ENCODE peak calls at places on chromosomes 6 and 20, in eight cellular contexts. One of them, this sample, is unnamed.

GRCh38 chr20:35854697-35855434 is 83.1 kb downstream of the PHF20 start:
- DNase-seq in mesendoderm: no peak
- DNase-seq in kidney: no peak
- DNase-seq in astrocyte: peak
- DNase-seq in adipocyte: peak
- DNase-seq in IMR-90: peak
- DNase-seq in HepG2: no peak
- DNase-seq in mesenchymal stem cell: no peak
- DNase-seq in this sample: no peak

GRCh38 chr6:170211404-170212025 is 79.4 kb downstream of the DLL1 start:
- DNase-seq in mesendoderm: no peak
- DNase-seq in kidney: peak
- DNase-seq in astrocyte: no peak
- DNase-seq in adipocyte: no peak
- DNase-seq in IMR-90: no peak
- DNase-seq in HepG2: no peak
- DNase-seq in mesenchymal stem cell: no peak
- DNase-seq in this sample: no peak

GRCh38 chr20:57133926-57134650 is 132.4 kb downstream of the BMP7 start:
- DNase-seq in mesendoderm: no peak
- DNase-seq in kidney: no peak
- DNase-seq in astrocyte: no peak
- DNase-seq in adipocyte: peak
- DNase-seq in IMR-90: no peak
- DNase-seq in HepG2: no peak
- DNase-seq in mesenchymal stem cell: no peak
- DNase-seq in this sample: no peak

GRCh38 chr20:25033250-25033940 is 24.5 kb downstream of the ACSS1 start:
- DNase-seq in mesendoderm: no peak
- DNase-seq in kidney: peak
- DNase-seq in astrocyte: no peak
- DNase-seq in adipocyte: no peak
- DNase-seq in IMR-90: no peak
- DNase-seq in HepG2: no peak
- DNase-seq in mesenchymal stem cell: no peak
- DNase-seq in this sample: no peak

GRCh38 chr6:89436226-89436625 is 3.3 kb downstream of the ANKRD6 start:
- DNase-seq in mesendoderm: no peak
- DNase-seq in kidney: no peak
- DNase-seq in astrocyte: no peak
- DNase-seq in adipocyte: peak
- DNase-seq in IMR-90: no peak
- DNase-seq in HepG2: no peak
- DNase-seq in mesenchymal stem cell: no peak
- DNase-seq in this sample: no peak

GRCh38 chr20:31707994-31708744 is 14.5 kb downstream of the BCL2L1 start:
- DNase-seq in mesendoderm: no peak
- DNase-seq in kidney: no peak
- DNase-seq in astrocyte: no peak
- DNase-seq in adipocyte: no peak
- DNase-seq in IMR-90: no peak
- DNase-seq in HepG2: no peak
- DNase-seq in mesenchymal stem cell: no peak
- DNase-seq in this sample: no peak

GRCh38 chr6:84601366-84601765 is 163.0 kb downstream of the TBX18 start:
- DNase-seq in mesendoderm: peak
- DNase-seq in kidney: no peak
- DNase-seq in astrocyte: no peak
- DNase-seq in adipocyte: no peak
- DNase-seq in IMR-90: no peak
- DNase-seq in HepG2: no peak
- DNase-seq in mesenchymal stem cell: no peak
- DNase-seq in this sample: no peak

GRCh38 chr6:155380666-155381332 is 66.5 kb upstream of the TFB1M start:
- DNase-seq in mesendoderm: no peak
- DNase-seq in kidney: no peak
- DNase-seq in astrocyte: no peak
- DNase-seq in adipocyte: no peak
- DNase-seq in IMR-90: no peak
- DNase-seq in HepG2: peak
- DNase-seq in mesenchymal stem cell: no peak
- DNase-seq in this sample: no peak

GRCh38 chr6:105326838-105327745 is 75.8 kb downstream of the PREP start:
- DNase-seq in mesendoderm: peak
- DNase-seq in kidney: no peak
- DNase-seq in astrocyte: peak
- DNase-seq in adipocyte: peak
- DNase-seq in IMR-90: peak
- DNase-seq in HepG2: no peak
- DNase-seq in mesenchymal stem cell: peak
- DNase-seq in this sample: no peak

GRCh38 chr6:29965873-29966601 is 23.7 kb downstream of the HLA-A start:
- DNase-seq in mesendoderm: peak
- DNase-seq in kidney: peak
- DNase-seq in astrocyte: peak
- DNase-seq in adipocyte: peak
- DNase-seq in IMR-90: peak
- DNase-seq in HepG2: peak
- DNase-seq in mesenchymal stem cell: peak
- DNase-seq in this sample: peak

GRCh38 chr6:34511214-34511922 is 44.8 kb downstream of the SPDEF start:
- DNase-seq in mesendoderm: no peak
- DNase-seq in kidney: no peak
- DNase-seq in astrocyte: no peak
- DNase-seq in adipocyte: no peak
- DNase-seq in IMR-90: no peak
- DNase-seq in HepG2: no peak
- DNase-seq in mesenchymal stem cell: no peak
- DNase-seq in this sample: no peak

GRCh38 chr6:10968776-10969175 is 75.3 kb downstream of the ELOVL2 start:
- DNase-seq in mesendoderm: no peak
- DNase-seq in kidney: no peak
- DNase-seq in astrocyte: peak
- DNase-seq in adipocyte: peak
- DNase-seq in IMR-90: peak
- DNase-seq in HepG2: no peak
- DNase-seq in mesenchymal stem cell: no peak
- DNase-seq in this sample: no peak

GRCh38 chr20:8385247-8385646 is 253.2 kb downstream of the PLCB1 start:
- DNase-seq in mesendoderm: peak
- DNase-seq in kidney: peak
- DNase-seq in astrocyte: peak
- DNase-seq in adipocyte: no peak
- DNase-seq in IMR-90: peak
- DNase-seq in HepG2: no peak
- DNase-seq in mesenchymal stem cell: peak
- DNase-seq in this sample: peak

GRCh38 chr6:139881251-139881650 is 506.8 kb upstream of the CITED2 start:
- DNase-seq in mesendoderm: no peak
- DNase-seq in kidney: no peak
- DNase-seq in astrocyte: no peak
- DNase-seq in adipocyte: no peak
- DNase-seq in IMR-90: no peak
- DNase-seq in HepG2: no peak
- DNase-seq in mesenchymal stem cell: no peak
- DNase-seq in this sample: peak

GRCh38 chr6:113362542-113363430 is 494.4 kb upstream of the MARCKS start:
- DNase-seq in mesendoderm: peak
- DNase-seq in kidney: no peak
- DNase-seq in astrocyte: peak
- DNase-seq in adipocyte: peak
- DNase-seq in IMR-90: peak
- DNase-seq in HepG2: no peak
- DNase-seq in mesenchymal stem cell: no peak
- DNase-seq in this sample: no peak

GRCh38 chr20:20446613-20447012 is 78.7 kb downstream of the INSM1 start:
- DNase-seq in mesendoderm: no peak
- DNase-seq in kidney: no peak
- DNase-seq in astrocyte: no peak
- DNase-seq in adipocyte: no peak
- DNase-seq in IMR-90: no peak
- DNase-seq in HepG2: no peak
- DNase-seq in mesenchymal stem cell: no peak
- DNase-seq in this sample: no peak

GRCh38 chr6:144346719-144347446 is 61.7 kb downstream of the UTRN start:
- DNase-seq in mesendoderm: peak
- DNase-seq in kidney: no peak
- DNase-seq in astrocyte: peak
- DNase-seq in adipocyte: peak
- DNase-seq in IMR-90: peak
- DNase-seq in HepG2: no peak
- DNase-seq in mesenchymal stem cell: peak
- DNase-seq in this sample: no peak

GRCh38 chr6:44135173-44135748 is 7.9 kb downstream of the TMEM63B start:
- DNase-seq in mesendoderm: no peak
- DNase-seq in kidney: no peak
- DNase-seq in astrocyte: no peak
- DNase-seq in adipocyte: no peak
- DNase-seq in IMR-90: no peak
- DNase-seq in HepG2: no peak
- DNase-seq in mesenchymal stem cell: no peak
- DNase-seq in this sample: peak

GRCh38 chr6:44131880-44132279 is 4.5 kb downstream of the TMEM63B start:
- DNase-seq in mesendoderm: no peak
- DNase-seq in kidney: no peak
- DNase-seq in astrocyte: no peak
- DNase-seq in adipocyte: no peak
- DNase-seq in IMR-90: no peak
- DNase-seq in HepG2: no peak
- DNase-seq in mesenchymal stem cell: no peak
- DNase-seq in this sample: no peak

GRCh38 chr6:44132476-44132875 is 5.1 kb downstream of the TMEM63B start:
- DNase-seq in mesendoderm: no peak
- DNase-seq in kidney: no peak
- DNase-seq in astrocyte: no peak
- DNase-seq in adipocyte: no peak
- DNase-seq in IMR-90: no peak
- DNase-seq in HepG2: no peak
- DNase-seq in mesenchymal stem cell: no peak
- DNase-seq in this sample: no peak

GRCh38 chr6:44133981-44134711 is 6.8 kb downstream of the TMEM63B start:
- DNase-seq in mesendoderm: peak
- DNase-seq in kidney: no peak
- DNase-seq in astrocyte: no peak
- DNase-seq in adipocyte: no peak
- DNase-seq in IMR-90: no peak
- DNase-seq in HepG2: no peak
- DNase-seq in mesenchymal stem cell: no peak
- DNase-seq in this sample: peak

GRCh38 chr6:44133003-44133931 is 5.9 kb downstream of the TMEM63B start:
- DNase-seq in mesendoderm: peak
- DNase-seq in kidney: no peak
- DNase-seq in astrocyte: no peak
- DNase-seq in adipocyte: peak
- DNase-seq in IMR-90: peak
- DNase-seq in HepG2: peak
- DNase-seq in mesenchymal stem cell: peak
- DNase-seq in this sample: peak
- H3K9ac ChIP-seq in mesendoderm: peak
- H3K9ac ChIP-seq in kidney: no peak
- H3K9ac ChIP-seq in astrocyte: peak
- H3K9ac ChIP-seq in adipocyte: peak
- H3K9ac ChIP-seq in IMR-90: peak
- H3K9ac ChIP-seq in HepG2: peak
- H3K9ac ChIP-seq in mesenchymal stem cell: peak
- H3K9ac ChIP-seq in this sample: no peak

GRCh38 chr20:4864292-4864691 is 137.0 kb downstream of the SLC23A2 start:
- DNase-seq in mesendoderm: no peak
- DNase-seq in kidney: no peak
- DNase-seq in astrocyte: no peak
- DNase-seq in adipocyte: no peak
- DNase-seq in IMR-90: peak
- DNase-seq in HepG2: peak
- DNase-seq in mesenchymal stem cell: peak
- DNase-seq in this sample: no peak

GRCh38 chr20:4866429-4866828 is 134.9 kb downstream of the SLC23A2 start:
- DNase-seq in mesendoderm: no peak
- DNase-seq in kidney: no peak
- DNase-seq in astrocyte: no peak
- DNase-seq in adipocyte: no peak
- DNase-seq in IMR-90: no peak
- DNase-seq in HepG2: no peak
- DNase-seq in mesenchymal stem cell: no peak
- DNase-seq in this sample: no peak

GRCh38 chr20:4858000-4858399 is 136.3 kb downstream of the PRND start:
- DNase-seq in mesendoderm: no peak
- DNase-seq in kidney: no peak
- DNase-seq in astrocyte: no peak
- DNase-seq in adipocyte: no peak
- DNase-seq in IMR-90: no peak
- DNase-seq in HepG2: no peak
- DNase-seq in mesenchymal stem cell: no peak
- DNase-seq in this sample: no peak

GRCh38 chr20:4862661-4863060 is 138.6 kb downstream of the SLC23A2 start:
- DNase-seq in mesendoderm: no peak
- DNase-seq in kidney: no peak
- DNase-seq in astrocyte: no peak
- DNase-seq in adipocyte: no peak
- DNase-seq in IMR-90: no peak
- DNase-seq in HepG2: no peak
- DNase-seq in mesenchymal stem cell: no peak
- DNase-seq in this sample: no peak

DNA sequence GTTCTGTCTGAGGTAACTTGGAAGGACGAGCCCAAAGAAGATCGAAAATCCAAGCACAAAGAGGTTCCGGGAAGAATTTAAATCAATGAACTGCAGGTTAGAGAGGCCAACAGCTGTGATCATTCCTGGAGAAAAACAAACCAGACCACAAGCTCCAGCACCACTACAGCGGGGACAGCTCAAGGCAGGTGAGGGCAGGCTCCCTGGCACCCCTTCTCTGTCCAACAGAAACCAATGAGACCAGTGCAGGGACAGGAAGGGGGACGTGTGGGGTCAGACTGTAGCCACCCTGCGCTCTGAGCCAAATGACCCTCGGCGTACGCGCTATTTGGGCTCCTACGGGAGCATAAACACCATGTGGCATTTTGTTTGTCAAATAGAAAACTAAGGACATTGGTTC is 139.3 kb downstream of the SLC23A2 start:
- DNase-seq in mesendoderm: no peak
- DNase-seq in kidney: no peak
- DNase-seq in astrocyte: no peak
- DNase-seq in adipocyte: no peak
- DNase-seq in IMR-90: no peak
- DNase-seq in HepG2: no peak
- DNase-seq in mesenchymal stem cell: no peak
- DNase-seq in this sample: no peak
- H3K4me3 ChIP-seq in mesendoderm: no peak
- H3K4me3 ChIP-seq in kidney: no peak
- H3K4me3 ChIP-seq in astrocyte: no peak
- H3K4me3 ChIP-seq in adipocyte: no peak
- H3K4me3 ChIP-seq in IMR-90: no peak
- H3K4me3 ChIP-seq in HepG2: no peak
- H3K4me3 ChIP-seq in mesenchymal stem cell: no peak
- H3K4me3 ChIP-seq in this sample: no peak

GRCh38 chr6:16398587-16398986 is 160.2 kb downstream of the GMPR start:
- DNase-seq in mesendoderm: no peak
- DNase-seq in kidney: no peak
- DNase-seq in astrocyte: peak
- DNase-seq in adipocyte: peak
- DNase-seq in IMR-90: peak
- DNase-seq in HepG2: no peak
- DNase-seq in mesenchymal stem cell: no peak
- DNase-seq in this sample: no peak
- H3K9ac ChIP-seq in mesendoderm: no peak
- H3K9ac ChIP-seq in kidney: no peak
- H3K9ac ChIP-seq in astrocyte: peak
- H3K9ac ChIP-seq in adipocyte: no peak
- H3K9ac ChIP-seq in IMR-90: peak
- H3K9ac ChIP-seq in HepG2: no peak
- H3K9ac ChIP-seq in mesenchymal stem cell: no peak
- H3K9ac ChIP-seq in this sample: no peak

GRCh38 chr20:61281286-61281795 is 29.3 kb downstream of the CDH4 start:
- DNase-seq in mesendoderm: no peak
- DNase-seq in kidney: no peak
- DNase-seq in astrocyte: no peak
- DNase-seq in adipocyte: no peak
- DNase-seq in IMR-90: no peak
- DNase-seq in HepG2: no peak
- DNase-seq in mesenchymal stem cell: no peak
- DNase-seq in this sample: no peak
- H3K4me3 ChIP-seq in mesendoderm: no peak
- H3K4me3 ChIP-seq in kidney: no peak
- H3K4me3 ChIP-seq in astrocyte: no peak
- H3K4me3 ChIP-seq in adipocyte: no peak
- H3K4me3 ChIP-seq in IMR-90: no peak
- H3K4me3 ChIP-seq in HepG2: no peak
- H3K4me3 ChIP-seq in mesenchymal stem cell: no peak
- H3K4me3 ChIP-seq in this sample: no peak

This sample was measured in neural progenitor cell.